ENCODE peak calls at places on chromosomes 4 and X, in ten cellular contexts. Y is fibroblast of pulmonary artery, J is nephron progenitor cell, M is PC-9, X is AG09319, I is GM12865, W is testis, Q is BJ, F is GM10248, H is choroid plexus epithelial cell. O is an unnamed sample.
A peak's percentile ranks its signal among the peaks of the same experiment; 100 is the strongest.

GRCh38 chrX:40392599-40392998 is 188.2 kb upstream of the ATP6AP2 start:
- DNase-seq in I (no peak), Q (no peak), W (no peak), Y (no peak), X (no peak), J (no peak), H (no peak), M (no peak), F (no peak), O (no peak)

GRCh38 chrX:17456526-17456925 is 81.5 kb downstream of the NHS start:
- DNase-seq in Y (no peak), J (no peak), H (no peak), X (no peak), W (no peak), I (no peak), F (no peak), M (no peak), Q (no peak), O (no peak)

GRCh38 chr4:168784786-168785461 is 225.1 kb downstream of the CBR4 start:
- DNase-seq in M (no peak), Y (no peak), I (no peak), Q (no peak), F (no peak), J (no peak), X (no peak), W (no peak), H (no peak), O (no peak)

GRCh38 chr4:185201983-185202962 is 1.5 kb downstream of the CFAP97 start:
- DNase-seq in W (no peak), M (peak; percentile 85), Y (peak; percentile 77), F (no peak), Q (no peak), J (peak; percentile 12), X (no peak), H (peak; percentile 45), I (peak; percentile 50), O (no peak)

GRCh38 chrX:145792281-145792680 is 25.3 kb upstream of the SLITRK2 start:
- DNase-seq in M (no peak), J (no peak), X (no peak), Q (no peak), I (no peak), H (no peak), Y (no peak), F (no peak), W (no peak), O (no peak)

GRCh38 chr4:168848977-168849687 is 160.9 kb downstream of the CBR4 start:
- DNase-seq in H (peak; percentile 60), X (no peak), J (peak; percentile 10), M (no peak), F (no peak), Q (no peak), W (no peak), Y (peak; percentile 60), I (no peak), O (peak; percentile 17)

GRCh38 chr4:188299161-188299560 is 159.9 kb downstream of the TRIML1 start:
- DNase-seq in H (no peak), I (no peak), X (no peak), M (no peak), Y (no peak), J (no peak), F (no peak), W (no peak), Q (no peak), O (no peak)

GRCh38 chr4:23207059-23207458 is 514.3 kb downstream of the GBA3 start:
- DNase-seq in M (no peak), X (no peak), F (no peak), H (no peak), W (no peak), I (no peak), Q (no peak), Y (no peak), J (no peak), O (no peak)

GRCh38 chrX:150236304-150236703 is 126.8 kb upstream of the MAMLD1 start:
- DNase-seq in X (no peak), F (no peak), Y (no peak), J (no peak), W (no peak), H (no peak), M (no peak), Q (no peak), I (no peak), O (no peak)

GRCh38 chr4:168566736-168567135 is 69.9 kb downstream of the PALLD start:
- DNase-seq in Y (no peak), F (no peak), I (no peak), H (no peak), W (no peak), Q (no peak), M (no peak), J (no peak), X (no peak), O (no peak)

GRCh38 chr4:62399242-62399641 is 1199.1 kb downstream of the ADGRL3 start:
- DNase-seq in I (peak; percentile 31), M (no peak), W (no peak), Q (no peak), X (no peak), J (no peak), H (peak; percentile 3), F (peak; percentile 5), Y (peak; percentile 32), O (no peak)

DNA sequence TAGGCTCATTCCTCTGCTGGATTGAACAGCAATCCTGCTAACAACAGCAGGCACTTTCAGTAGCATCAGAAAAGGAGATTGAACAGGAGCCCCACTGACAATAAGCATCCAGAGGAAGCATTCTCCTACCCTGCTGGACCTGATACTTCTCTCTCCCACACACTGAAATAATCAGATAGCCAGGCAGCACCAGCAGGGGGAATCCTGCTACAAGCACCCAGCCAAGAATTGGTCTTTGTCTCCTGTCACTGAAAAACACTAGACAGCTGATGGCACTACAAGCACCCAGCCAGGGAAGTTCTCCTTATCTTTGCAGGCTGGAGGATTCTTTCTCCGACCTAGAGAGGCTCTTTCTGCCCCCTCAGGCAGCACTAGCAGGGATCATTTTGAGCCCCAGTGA is 444.3 kb upstream of the GRIA3 start:
- DNase-seq in W (no peak), Q (no peak), M (no peak), I (no peak), H (peak; percentile 3), X (no peak), F (no peak), Y (peak; percentile 0), J (no peak), O (peak; percentile 5)
- TF ChIP-seq CTCF in W (no peak), Q (peak; percentile 32), M (no peak), I (no peak), H (peak; percentile 29), X (peak; percentile 17), F (no peak), Y (no peak), J (no peak), O (no peak)

GRCh38 chrX:103360092-103360491 is 3.8 kb downstream of the TCEAL9 start:
- DNase-seq in W (no peak), M (no peak), Q (no peak), F (no peak), H (no peak), I (no peak), J (no peak), X (no peak), Y (peak; percentile 53), O (no peak)

GRCh38 chrX:103360916-103361315 is 4.6 kb downstream of the TCEAL9 start:
- DNase-seq in I (no peak), J (no peak), W (no peak), H (no peak), F (no peak), Y (no peak), X (no peak), Q (no peak), M (no peak), O (no peak)

GRCh38 chrX:103356897-103357296 is 591 bp downstream of the TCEAL9 start:
- DNase-seq in W (peak; percentile 37), F (no peak), H (no peak), J (peak; percentile 19), X (no peak), I (no peak), Y (no peak), M (no peak), Q (no peak), O (no peak)

GRCh38 chrX:103356023-103356798 is at the start of gene TCEAL9:
- DNase-seq in F (no peak), Y (peak; percentile 90), H (peak; percentile 86), W (peak; percentile 85), X (peak; percentile 50), M (no peak), I (peak; percentile 40), J (peak; percentile 30), Q (no peak), O (peak; percentile 65)

DNA sequence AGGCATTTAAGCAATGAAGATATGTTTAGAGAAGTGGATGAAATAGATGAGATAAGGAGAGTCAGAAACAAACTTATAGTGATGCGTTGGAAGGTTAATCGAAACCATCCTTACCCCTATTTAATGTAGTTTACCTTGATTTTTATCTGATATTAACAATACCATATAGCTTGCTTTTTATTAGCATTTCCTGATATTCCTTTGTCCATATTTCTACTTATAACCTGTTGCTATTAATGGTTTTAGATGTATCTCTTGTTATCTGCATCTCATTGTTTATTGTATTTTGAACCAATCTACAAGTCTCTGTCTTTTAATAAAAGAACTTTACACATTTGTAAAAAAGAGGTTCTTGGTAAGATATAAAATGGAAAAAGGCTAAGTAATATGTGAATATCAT is 1.6 kb downstream of the TCEAL9 start:
- DNase-seq in H (no peak), W (no peak), F (no peak), Q (no peak), Y (no peak), M (no peak), X (no peak), I (no peak), J (no peak), O (no peak)
- TF ChIP-seq CTCF in H (no peak), W (no peak), F (no peak), Q (no peak), Y (no peak), M (no peak), X (no peak), I (no peak), J (no peak), O (no peak)

DNA sequence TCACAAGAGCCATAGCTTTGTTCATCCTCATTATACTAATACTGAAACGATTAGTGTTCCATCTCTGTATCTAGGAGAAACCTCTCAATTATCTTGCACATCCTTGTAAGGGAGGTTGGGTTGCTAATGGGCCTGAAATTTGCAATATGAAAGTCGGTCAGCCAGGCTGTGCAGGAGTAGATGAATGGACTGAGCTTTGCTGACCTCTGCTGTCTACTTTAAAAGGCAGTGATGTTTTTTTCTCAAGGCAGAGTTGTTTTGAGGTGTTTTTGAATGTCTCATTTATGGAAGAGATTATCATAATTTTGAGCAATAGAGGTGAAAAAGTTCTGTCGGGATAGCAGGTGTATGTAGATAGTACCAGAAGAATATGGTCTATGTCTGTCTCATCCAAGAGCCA is 47.9 kb upstream of the LINC00632 start:
- DNase-seq in Q (no peak), W (no peak), I (no peak), F (no peak), Y (no peak), H (peak; percentile 11), X (no peak), M (no peak), J (no peak), O (no peak)
- TF ChIP-seq CTCF in Q (no peak), W (no peak), I (no peak), F (no peak), Y (no peak), H (peak; percentile 16), X (no peak), M (peak; percentile 14), J (no peak), O (no peak)

DNA sequence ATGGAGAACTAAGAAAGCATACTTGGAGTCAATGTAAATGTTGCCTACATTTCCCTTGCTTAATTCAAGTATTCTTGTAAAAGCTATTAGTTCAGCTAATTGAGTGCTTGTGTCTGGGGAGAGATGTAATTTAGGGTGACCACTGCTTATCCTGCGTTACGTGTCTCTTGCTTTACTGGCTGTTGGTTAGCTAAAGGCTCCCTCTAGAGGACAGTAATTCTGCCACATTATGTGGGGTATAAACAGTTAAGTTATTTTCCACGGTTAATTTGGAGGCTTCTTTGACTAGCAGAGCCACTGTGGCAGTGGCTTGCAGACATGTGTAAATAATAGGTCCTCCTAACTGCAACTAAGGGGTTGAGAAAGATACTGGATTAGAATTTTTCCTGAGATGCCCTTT is 25.3 kb upstream of the NAF1 start:
- DNase-seq in Q (no peak), F (no peak), X (no peak), I (peak; percentile 5), M (no peak), H (peak; percentile 30), J (no peak), Y (peak; percentile 11), W (no peak), O (no peak)
- TF ChIP-seq CTCF in Q (peak; percentile 27), F (no peak), X (peak; percentile 1), I (no peak), M (peak; percentile 57), H (peak; percentile 54), J (no peak), Y (peak; percentile 16), W (no peak), O (no peak)

O was measured in Caco-2.